ENCODE peak calls at places on chromosomes 1 and 21, in seven cellular contexts. One of them, this sample, is unnamed.
A peak's percentile ranks its signal among the peaks of the same experiment; 100 is the strongest.

GRCh38 chr1:2257245-2257627 is 29.1 kb downstream of the SKI start:
- DNase-seq in uterus: no peak
- DNase-seq in stomach: no peak
- DNase-seq in IMR-90: no peak
- DNase-seq in ovary: no peak
- DNase-seq in adrenal gland: no peak
- DNase-seq in heart left ventricle: peak; percentile 71
- DNase-seq in this sample: no peak

GRCh38 chr1:19644761-19645543 is 841 bp downstream of the NBL1 start:
- DNase-seq in adrenal gland: no peak
- DNase-seq in stomach: peak; percentile 42
- DNase-seq in ovary: peak; percentile 36
- DNase-seq in heart left ventricle: no peak
- DNase-seq in IMR-90: no peak
- DNase-seq in uterus: no peak
- DNase-seq in this sample: no peak

GRCh38 chr1:247528812-247529474 is 7.3 kb downstream of the OR2C3 start:
- DNase-seq in stomach: no peak
- DNase-seq in heart left ventricle: no peak
- DNase-seq in uterus: no peak
- DNase-seq in IMR-90: no peak
- DNase-seq in ovary: no peak
- DNase-seq in adrenal gland: no peak
- DNase-seq in this sample: no peak

GRCh38 chr1:202623075-202623474 is 87.2 kb downstream of the SYT2 start:
- DNase-seq in adrenal gland: peak; percentile 13
- DNase-seq in IMR-90: peak; percentile 64
- DNase-seq in ovary: peak; percentile 63
- DNase-seq in stomach: no peak
- DNase-seq in uterus: peak; percentile 72
- DNase-seq in heart left ventricle: peak; percentile 66
- DNase-seq in this sample: peak; percentile 79

GRCh38 chr1:116256875-116257823 is 115.9 kb upstream of the ATP1A1 start:
- DNase-seq in ovary: no peak
- DNase-seq in stomach: peak; percentile 64
- DNase-seq in heart left ventricle: no peak
- DNase-seq in adrenal gland: no peak
- DNase-seq in IMR-90: no peak
- DNase-seq in uterus: no peak
- DNase-seq in this sample: no peak

GRCh38 chr1:116855788-116856187 is 53.9 kb upstream of the PTGFRN start:
- DNase-seq in heart left ventricle: no peak
- DNase-seq in IMR-90: peak; percentile 39
- DNase-seq in stomach: no peak
- DNase-seq in ovary: no peak
- DNase-seq in adrenal gland: no peak
- DNase-seq in uterus: no peak
- DNase-seq in this sample: no peak

GRCh38 chr1:239386453-239387303 is at the start of gene CHRM3:
- DNase-seq in ovary: peak; percentile 69
- DNase-seq in uterus: peak; percentile 56
- DNase-seq in adrenal gland: peak; percentile 21
- DNase-seq in heart left ventricle: peak; percentile 60
- DNase-seq in stomach: peak; percentile 89
- DNase-seq in IMR-90: no peak
- DNase-seq in this sample: peak; percentile 86

GRCh38 chr21:18443686-18444085 is 40.1 kb upstream of the TMPRSS15 start:
- DNase-seq in stomach: no peak
- DNase-seq in heart left ventricle: no peak
- DNase-seq in IMR-90: no peak
- DNase-seq in uterus: no peak
- DNase-seq in ovary: no peak
- DNase-seq in adrenal gland: no peak
- DNase-seq in this sample: no peak

GRCh38 chr1:153025797-153026196 is 5.2 kb upstream of the SPRR1B start:
- DNase-seq in uterus: no peak
- DNase-seq in heart left ventricle: no peak
- DNase-seq in IMR-90: no peak
- DNase-seq in ovary: no peak
- DNase-seq in adrenal gland: no peak
- DNase-seq in stomach: no peak
- DNase-seq in this sample: no peak

GRCh38 chr1:242761556-242761955 is 237.1 kb upstream of the PLD5 start:
- DNase-seq in IMR-90: no peak
- DNase-seq in heart left ventricle: no peak
- DNase-seq in adrenal gland: no peak
- DNase-seq in uterus: no peak
- DNase-seq in ovary: no peak
- DNase-seq in stomach: no peak
- DNase-seq in this sample: no peak

GRCh38 chr1:201457508-201457960 is 11.5 kb downstream of the PHLDA3 start:
- DNase-seq in stomach: no peak
- DNase-seq in ovary: no peak
- DNase-seq in IMR-90: no peak
- DNase-seq in heart left ventricle: no peak
- DNase-seq in uterus: no peak
- DNase-seq in adrenal gland: no peak
- DNase-seq in this sample: no peak

GRCh38 chr1:175000697-175001187 is 995 bp downstream of the CACYBP start:
- DNase-seq in ovary: no peak
- DNase-seq in uterus: no peak
- DNase-seq in heart left ventricle: no peak
- DNase-seq in stomach: no peak
- DNase-seq in IMR-90: no peak
- DNase-seq in adrenal gland: no peak
- DNase-seq in this sample: no peak

GRCh38 chr1:67766117-67766978 is 66.9 kb downstream of the GNG12 start:
- DNase-seq in IMR-90: peak; percentile 94
- DNase-seq in heart left ventricle: no peak
- DNase-seq in adrenal gland: peak; percentile 88
- DNase-seq in stomach: peak; percentile 34
- DNase-seq in uterus: peak; percentile 74
- DNase-seq in ovary: peak; percentile 65
- DNase-seq in this sample: peak; percentile 67

DNA sequence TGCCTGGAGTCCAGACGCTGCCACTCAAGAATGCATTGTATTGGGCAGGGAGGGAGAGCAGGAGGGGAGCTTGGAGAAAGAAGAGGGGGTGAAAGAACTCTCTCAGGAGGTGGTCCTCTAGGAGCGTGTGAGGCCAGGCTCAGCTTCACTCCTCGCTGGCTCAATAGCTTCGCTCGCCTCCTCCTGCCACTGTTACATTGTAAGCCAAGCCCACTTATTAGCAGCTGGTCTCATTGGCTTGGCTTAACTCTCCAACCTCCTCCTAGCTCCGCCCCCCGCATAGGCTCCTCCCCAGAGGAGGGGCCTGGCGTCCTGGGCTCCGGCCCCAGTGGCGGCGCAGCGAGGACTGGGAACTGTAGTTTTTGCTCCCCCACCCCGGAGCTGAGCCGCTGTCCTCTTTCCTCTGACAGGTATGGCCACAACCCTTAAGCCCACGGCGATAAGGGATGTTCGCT is at the start of gene KCNN3:
- DNase-seq in adrenal gland: peak; percentile 94
- DNase-seq in heart left ventricle: peak; percentile 94
- DNase-seq in stomach: peak; percentile 94
- DNase-seq in IMR-90: peak; percentile 82
- DNase-seq in uterus: peak; percentile 96
- DNase-seq in ovary: peak; percentile 89
- DNase-seq in this sample: peak; percentile 89
- H3K4me3 ChIP-seq in adrenal gland: peak within 1 kb of the TSS; percentile 43
- H3K4me3 ChIP-seq in heart left ventricle: peak within 1 kb of the TSS; percentile 64
- H3K4me3 ChIP-seq in stomach: peak within 1 kb of the TSS; percentile 37
- H3K4me3 ChIP-seq in IMR-90: no peak within 1 kb of the TSS
- H3K4me3 ChIP-seq in uterus: peak within 1 kb of the TSS; percentile 66
- H3K4me3 ChIP-seq in ovary: peak within 1 kb of the TSS; percentile 36
- H3K4me3 ChIP-seq in this sample: peak within 1 kb of the TSS; percentile 20

GRCh38 chr1:89723144-89723543 is 90.2 kb downstream of the LRRC8C start:
- DNase-seq in stomach: no peak
- DNase-seq in uterus: no peak
- DNase-seq in heart left ventricle: no peak
- DNase-seq in IMR-90: no peak
- DNase-seq in ovary: no peak
- DNase-seq in adrenal gland: no peak
- DNase-seq in this sample: no peak
- TF ChIP-seq POLR2A in stomach: no peak
- TF ChIP-seq POLR2A in uterus: no peak
- TF ChIP-seq POLR2A in heart left ventricle: no peak
- TF ChIP-seq POLR2A in IMR-90: no peak
- TF ChIP-seq POLR2A in ovary: no peak
- TF ChIP-seq POLR2A in adrenal gland: no peak
- TF ChIP-seq POLR2A in this sample: no peak

GRCh38 chr21:44846201-44846484 is 27.3 kb downstream of the PTTG1IP start:
- DNase-seq in ovary: no peak
- DNase-seq in adrenal gland: no peak
- DNase-seq in uterus: no peak
- DNase-seq in IMR-90: no peak
- DNase-seq in stomach: no peak
- DNase-seq in heart left ventricle: no peak
- DNase-seq in this sample: no peak
- H3K4me3 ChIP-seq in ovary: no peak overlapping the region
- H3K4me3 ChIP-seq in adrenal gland: peak overlapping the region; percentile 42
- H3K4me3 ChIP-seq in uterus: peak overlapping the region; percentile 32
- H3K4me3 ChIP-seq in IMR-90: no peak overlapping the region
- H3K4me3 ChIP-seq in stomach: peak overlapping the region; percentile 36
- H3K4me3 ChIP-seq in heart left ventricle: peak overlapping the region; percentile 41
- H3K4me3 ChIP-seq in this sample: no peak overlapping the region

GRCh38 chr1:33099290-33100118 is 18.6 kb downstream of the AZIN2 start:
- DNase-seq in ovary: no peak
- DNase-seq in uterus: no peak
- DNase-seq in heart left ventricle: no peak
- DNase-seq in stomach: peak; percentile 34
- DNase-seq in adrenal gland: no peak
- DNase-seq in IMR-90: peak; percentile 100
- DNase-seq in this sample: no peak
- TF ChIP-seq POLR2A in ovary: no peak
- TF ChIP-seq POLR2A in uterus: no peak
- TF ChIP-seq POLR2A in heart left ventricle: no peak
- TF ChIP-seq POLR2A in stomach: no peak
- TF ChIP-seq POLR2A in adrenal gland: no peak
- TF ChIP-seq POLR2A in IMR-90: peak; percentile 62
- TF ChIP-seq POLR2A in this sample: no peak

GRCh38 chr21:45445369-45445768 is 40.4 kb downstream of the COL18A1 start:
- DNase-seq in uterus: no peak
- DNase-seq in adrenal gland: no peak
- DNase-seq in stomach: no peak
- DNase-seq in IMR-90: no peak
- DNase-seq in heart left ventricle: no peak
- DNase-seq in ovary: no peak
- DNase-seq in this sample: no peak

GRCh38 chr21:45448283-45448809 is 43.4 kb downstream of the COL18A1 start:
- DNase-seq in heart left ventricle: no peak
- DNase-seq in IMR-90: no peak
- DNase-seq in adrenal gland: no peak
- DNase-seq in uterus: no peak
- DNase-seq in ovary: no peak
- DNase-seq in stomach: no peak
- DNase-seq in this sample: no peak

GRCh38 chr21:45449658-45450502 is 44.9 kb downstream of the COL18A1 start:
- DNase-seq in uterus: no peak
- DNase-seq in adrenal gland: no peak
- DNase-seq in stomach: no peak
- DNase-seq in heart left ventricle: peak; percentile 54
- DNase-seq in IMR-90: no peak
- DNase-seq in ovary: no peak
- DNase-seq in this sample: no peak

GRCh38 chr21:45448810-45449657 is 44.1 kb downstream of the COL18A1 start:
- DNase-seq in ovary: no peak
- DNase-seq in uterus: no peak
- DNase-seq in IMR-90: no peak
- DNase-seq in stomach: no peak
- DNase-seq in heart left ventricle: peak; percentile 55
- DNase-seq in adrenal gland: no peak
- DNase-seq in this sample: no peak

DNA sequence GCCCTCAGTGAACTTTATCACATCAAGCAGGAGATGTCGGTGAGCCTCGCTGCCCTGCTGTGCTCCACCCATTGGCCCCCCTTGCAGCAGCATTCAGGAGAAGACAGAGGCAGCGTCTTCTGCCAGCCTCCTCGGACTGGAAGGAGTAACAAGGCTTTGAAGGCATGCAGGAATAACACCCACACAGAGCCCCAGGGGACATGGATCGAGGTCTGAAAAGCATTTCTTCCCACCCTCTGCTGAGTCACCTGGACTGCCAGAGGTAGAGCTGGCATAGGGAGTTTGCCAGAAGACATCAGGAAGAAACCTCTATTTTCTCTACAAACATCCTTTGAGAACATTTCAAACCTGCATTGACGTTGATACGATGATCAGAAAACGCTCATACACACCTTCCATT is 42.9 kb downstream of the COL18A1 start:
- DNase-seq in uterus: no peak
- DNase-seq in adrenal gland: no peak
- DNase-seq in ovary: no peak
- DNase-seq in stomach: no peak
- DNase-seq in IMR-90: no peak
- DNase-seq in heart left ventricle: peak; percentile 25
- DNase-seq in this sample: no peak
- H3K4me3 ChIP-seq in uterus: no peak overlapping the region
- H3K4me3 ChIP-seq in adrenal gland: no peak overlapping the region
- H3K4me3 ChIP-seq in ovary: no peak overlapping the region
- H3K4me3 ChIP-seq in stomach: no peak overlapping the region
- H3K4me3 ChIP-seq in IMR-90: no peak overlapping the region
- H3K4me3 ChIP-seq in heart left ventricle: no peak overlapping the region
- H3K4me3 ChIP-seq in this sample: no peak overlapping the region

GRCh38 chr21:42496120-42496838 is at the start of gene RSPH1:
- DNase-seq in stomach: peak; percentile 100
- DNase-seq in uterus: peak; percentile 99
- DNase-seq in adrenal gland: peak; percentile 100
- DNase-seq in heart left ventricle: peak; percentile 100
- DNase-seq in IMR-90: peak; percentile 95
- DNase-seq in ovary: peak; percentile 100
- DNase-seq in this sample: peak; percentile 100
- TF ChIP-seq POLR2A in stomach: no peak
- TF ChIP-seq POLR2A in uterus: peak; percentile 87
- TF ChIP-seq POLR2A in adrenal gland: peak; percentile 55
- TF ChIP-seq POLR2A in heart left ventricle: peak; percentile 31
- TF ChIP-seq POLR2A in IMR-90: no peak
- TF ChIP-seq POLR2A in ovary: peak; percentile 93
- TF ChIP-seq POLR2A in this sample: peak; percentile 87

GRCh38 chr1:230985711-230986110 is 6.8 kb downstream of the ARV1 start:
- DNase-seq in stomach: no peak
- DNase-seq in ovary: no peak
- DNase-seq in adrenal gland: no peak
- DNase-seq in IMR-90: no peak
- DNase-seq in uterus: no peak
- DNase-seq in heart left ventricle: no peak
- DNase-seq in this sample: no peak
- H3K4me3 ChIP-seq in stomach: no peak overlapping the region
- H3K4me3 ChIP-seq in ovary: no peak overlapping the region
- H3K4me3 ChIP-seq in adrenal gland: no peak overlapping the region
- H3K4me3 ChIP-seq in IMR-90: no peak overlapping the region
- H3K4me3 ChIP-seq in uterus: no peak overlapping the region
- H3K4me3 ChIP-seq in heart left ventricle: no peak overlapping the region
- H3K4me3 ChIP-seq in this sample: no peak overlapping the region

GRCh38 chr1:220528049-220528678 is at the start of gene MARK1:
- DNase-seq in stomach: peak; percentile 38
- DNase-seq in uterus: peak; percentile 63
- DNase-seq in adrenal gland: peak; percentile 51
- DNase-seq in heart left ventricle: peak; percentile 88
- DNase-seq in ovary: peak; percentile 18
- DNase-seq in IMR-90: no peak
- DNase-seq in this sample: peak; percentile 84
- TF ChIP-seq POLR2A in stomach: no peak
- TF ChIP-seq POLR2A in uterus: peak; percentile 57
- TF ChIP-seq POLR2A in adrenal gland: peak; percentile 28
- TF ChIP-seq POLR2A in heart left ventricle: no peak
- TF ChIP-seq POLR2A in ovary: no peak
- TF ChIP-seq POLR2A in IMR-90: no peak
- TF ChIP-seq POLR2A in this sample: no peak